ENCODE peak calls at places on chromosomes 16 and 17, in eight cellular contexts. E is DMS153; Q is GM04503; I is activated T-helper 1 cell treated with anti-CD3 and anti-CD28 coated beads, Interleukin-12 subunit alpha, Interleukin-12 subunit beta, Interleukin-2, Interleukin-4 antibody, amounts not matched to agents 30 ng/mL and 10 ng/mL and 1 ng/mL, durations not matched to agents 14 hours and 24 hours and 36 hours; X is ACHN; O is fibroblast of pulmonary artery; D is germinal center; G is ELR. T is an unnamed sample.

GRCh38 chr16:24102120-24102740 is 153.9 kb upstream of the CACNG3 start:
- DNase-seq in G (no peak), D (no peak), O (no peak), I (no peak), Q (no peak), E (peak), X (no peak), T (no peak)

GRCh38 chr16:58197314-58198012 is 443 bp downstream of the CSNK2A2 start:
- DNase-seq in D (peak), X (no peak), G (peak), I (no peak), E (no peak), O (no peak), Q (no peak), T (no peak)

GRCh38 chr17:39118674-39119419 is 32.6 kb downstream of the PLXDC1 start:
- DNase-seq in O (no peak), D (peak), Q (no peak), X (no peak), G (no peak), I (no peak), E (no peak), T (peak)

GRCh38 chr17:7687908-7688807 is at the start of gene WRAP53:
- DNase-seq in I (peak), Q (peak), G (peak), D (peak), E (peak), X (peak), O (peak), T (peak)

GRCh38 chr17:40017422-40018080 is 2.3 kb downstream of the CSF3 start:
- DNase-seq in O (peak), G (peak), D (no peak), X (no peak), I (no peak), E (no peak), Q (no peak), T (no peak)

GRCh38 chr16:24747425-24747824 is 18.0 kb downstream of the TNRC6A start:
- DNase-seq in O (no peak), E (no peak), G (no peak), X (no peak), Q (no peak), I (no peak), D (no peak), T (no peak)

GRCh38 chr16:50464325-50465290 is 83.6 kb upstream of the NKD1 start:
- DNase-seq in G (no peak), D (no peak), X (no peak), I (no peak), O (no peak), E (no peak), Q (no peak), T (no peak)

GRCh38 chr17:17125136-17126084 is 80.7 kb downstream of the PLD6 start:
- DNase-seq in G (no peak), I (no peak), X (no peak), O (no peak), E (no peak), Q (no peak), D (no peak), T (no peak)

GRCh38 chr17:45848868-45849535 is 4.3 kb downstream of the SPPL2C start:
- DNase-seq in I (no peak), X (no peak), D (no peak), Q (no peak), E (no peak), G (no peak), O (no peak), T (no peak)